ENCODE peak calls at places on chromosomes 12 and 14, in seven cellular contexts. L is mucosa of descending colon, I is transverse colon, U is HFF-Myc, S is NCI-H460, F is mesothelial cell of epicardium, P is GM23338. X is an unnamed sample.

GRCh38 chr14:60648169-60648933 is 926 bp downstream of the SIX1 start:
- DNase-seq in L (no peak), I (no peak), U (no peak), S (no peak), F (no peak), P (peak; percentile 45), X (no peak)

GRCh38 chr12:67988600-67988999 is 647 bp upstream of the IFNG-AS1 start:
- DNase-seq in L (no peak), I (no peak), U (no peak), S (no peak), F (no peak), P (no peak), X (no peak)

GRCh38 chr14:23432946-23433345 is 2.5 kb downstream of the MYH7 start:
- DNase-seq in L (no peak), I (no peak), U (no peak), S (no peak), F (no peak), P (no peak), X (no peak)

GRCh38 chr12:83018063-83018462 is 331.4 kb downstream of the TMTC2 start:
- DNase-seq in L (peak; percentile 30), I (no peak), U (peak; percentile 87), S (no peak), F (no peak), P (no peak), X (no peak)

GRCh38 chr12:53071591-53072551 is 7.3 kb downstream of the SPRYD3 start:
- DNase-seq in L (peak; percentile 65), I (peak; percentile 60), U (no peak), S (no peak), F (no peak), P (no peak), X (no peak)

GRCh38 chr14:59081680-59082079 is 106.8 kb upstream of the DAAM1 start:
- DNase-seq in L (no peak), I (no peak), U (no peak), S (peak; percentile 5), F (no peak), P (no peak), X (no peak)

GRCh38 chr14:31084385-31084784 is 58.2 kb upstream of the STRN3 start:
- DNase-seq in L (no peak), I (no peak), U (no peak), S (no peak), F (no peak), P (peak; percentile 24), X (no peak)

GRCh38 chr12:57543666-57544065 is 3.3 kb downstream of the DCTN2 start:
- DNase-seq in L (no peak), I (no peak), U (no peak), S (no peak), F (no peak), P (no peak), X (no peak)

GRCh38 chr12:49808686-49809368 is 19.4 kb downstream of the NCKAP5L start:
- DNase-seq in L (no peak), I (no peak), U (no peak), S (no peak), F (no peak), P (peak; percentile 53), X (no peak)

X was measured in AG09319.